ENCODE peak calls at places on chromosomes 3 and 15, in eight cellular contexts. W, M, P, G, J, E, H and L are unnamed samples.
A peak's percentile ranks its signal among the peaks of the same experiment; 100 is the strongest.

GRCh38 chr15:64892850-64893403 is 18.8 kb upstream of the ANKDD1A start:
- DNase-seq in W (no peak), M (no peak), P (no peak), G (peak; percentile 62), J (peak; percentile 45), E (no peak), H (no peak), L (no peak)

GRCh38 chr3:73384091-73384906 is 240.4 kb downstream of the PDZRN3 start:
- DNase-seq in W (no peak), M (no peak), P (no peak), G (no peak), J (no peak), E (no peak), H (no peak), L (no peak)

GRCh38 chr3:9179826-9180763 is 69.4 kb downstream of the SRGAP3 start:
- DNase-seq in W (no peak), M (no peak), P (no peak), G (no peak), J (peak; percentile 35), E (no peak), H (no peak), L (no peak)

GRCh38 chr3:52352566-52352965 is 36.4 kb downstream of the DNAH1 start:
- DNase-seq in W (no peak), M (no peak), P (no peak), G (no peak), J (no peak), E (peak; percentile 38), H (no peak), L (no peak)

GRCh38 chr3:10344147-10344943 is 23.4 kb upstream of the SEC13 start:
- DNase-seq in W (no peak), M (no peak), P (peak; percentile 50), G (peak; percentile 77), J (no peak), E (peak; percentile 68), H (peak; percentile 42), L (peak; percentile 61)

GRCh38 chr3:8851703-8852102 is 82.3 kb upstream of the OXTR start:
- DNase-seq in W (peak; percentile 88), M (peak; percentile 96), P (no peak), G (no peak), J (no peak), E (no peak), H (peak; percentile 76), L (peak; percentile 80)

GRCh38 chr15:52331490-52332240 is 36.1 kb upstream of the MYO5C start:
- DNase-seq in W (peak; percentile 33), M (peak; percentile 48), P (peak; percentile 63), G (peak; percentile 64), J (peak; percentile 87), E (no peak), H (peak; percentile 68), L (peak; percentile 75)

GRCh38 chr3:157087398-157088132 is 72.4 kb downstream of the CCNL1 start:
- DNase-seq in W (no peak), M (peak; percentile 45), P (no peak), G (no peak), J (no peak), E (no peak), H (peak; percentile 56), L (peak; percentile 61)

GRCh38 chr3:126300001-126300760 is 57.0 kb downstream of the KLF15 start:
- DNase-seq in W (no peak), M (no peak), P (no peak), G (no peak), J (no peak), E (no peak), H (no peak), L (no peak)

GRCh38 chr15:46344115-46344749 is 709.4 kb downstream of the SQOR start:
- DNase-seq in W (no peak), M (no peak), P (no peak), G (no peak), J (no peak), E (no peak), H (no peak), L (no peak)

GRCh38 chr3:25103391-25103790 is 324.7 kb upstream of the RARB start:
- DNase-seq in W (no peak), M (no peak), P (no peak), G (no peak), J (no peak), E (no peak), H (peak; percentile 1), L (no peak)

GRCh38 chr15:32701863-32702262 is 15.9 kb upstream of the GREM1 start:
- DNase-seq in W (no peak), M (no peak), P (no peak), G (no peak), J (no peak), E (no peak), H (peak; percentile 71), L (no peak)

GRCh38 chr15:60120100-60120499 is 116.0 kb downstream of the FOXB1 start:
- DNase-seq in W (no peak), M (no peak), P (no peak), G (no peak), J (no peak), E (no peak), H (no peak), L (no peak)

GRCh38 chr3:17740703-17741102 is 1.7 kb downstream of the TBC1D5 start:
- DNase-seq in W (no peak), M (peak; percentile 66), P (no peak), G (no peak), J (no peak), E (no peak), H (peak; percentile 59), L (peak; percentile 66)

GRCh38 chr3:98593046-98593936 is at the start of gene CPOX:
- DNase-seq in W (peak; percentile 88), M (peak; percentile 79), P (peak; percentile 86), G (peak; percentile 96), J (peak; percentile 76), E (peak; percentile 92), H (peak; percentile 81), L (peak; percentile 93)

GRCh38 chr3:58837141-58837862 is 170.7 kb upstream of the FAM3D start:
- DNase-seq in W (no peak), M (no peak), P (no peak), G (no peak), J (no peak), E (no peak), H (no peak), L (no peak)

GRCh38 chr3:191768421-191768820 is 307.5 kb downstream of the PYDC2 start:
- DNase-seq in W (no peak), M (no peak), P (no peak), G (no peak), J (no peak), E (no peak), H (no peak), L (no peak)
- TF ChIP-seq CTCF in W (no peak), M (no peak), P (no peak), G (no peak), J (peak; percentile 29), E (no peak), H (peak; percentile 1), L (no peak)

GRCh38 chr3:127628788-127629456 is at the start of gene PODXL2:
- DNase-seq in W (peak; percentile 46), M (peak; percentile 48), P (peak; percentile 55), G (peak; percentile 63), J (no peak), E (peak; percentile 74), H (peak; percentile 21), L (peak; percentile 66)
- H3K4me3 ChIP-seq in W (peak within 1 kb of the TSS; percentile 29), M (peak within 1 kb of the TSS; percentile 62), P (peak within 1 kb of the TSS; percentile 75), G (peak within 1 kb of the TSS; percentile 53), J (peak within 1 kb of the TSS; percentile 58), E (peak within 1 kb of the TSS; percentile 69), H (no peak within 1 kb of the TSS), L (peak within 1 kb of the TSS; percentile 42)

DNA sequence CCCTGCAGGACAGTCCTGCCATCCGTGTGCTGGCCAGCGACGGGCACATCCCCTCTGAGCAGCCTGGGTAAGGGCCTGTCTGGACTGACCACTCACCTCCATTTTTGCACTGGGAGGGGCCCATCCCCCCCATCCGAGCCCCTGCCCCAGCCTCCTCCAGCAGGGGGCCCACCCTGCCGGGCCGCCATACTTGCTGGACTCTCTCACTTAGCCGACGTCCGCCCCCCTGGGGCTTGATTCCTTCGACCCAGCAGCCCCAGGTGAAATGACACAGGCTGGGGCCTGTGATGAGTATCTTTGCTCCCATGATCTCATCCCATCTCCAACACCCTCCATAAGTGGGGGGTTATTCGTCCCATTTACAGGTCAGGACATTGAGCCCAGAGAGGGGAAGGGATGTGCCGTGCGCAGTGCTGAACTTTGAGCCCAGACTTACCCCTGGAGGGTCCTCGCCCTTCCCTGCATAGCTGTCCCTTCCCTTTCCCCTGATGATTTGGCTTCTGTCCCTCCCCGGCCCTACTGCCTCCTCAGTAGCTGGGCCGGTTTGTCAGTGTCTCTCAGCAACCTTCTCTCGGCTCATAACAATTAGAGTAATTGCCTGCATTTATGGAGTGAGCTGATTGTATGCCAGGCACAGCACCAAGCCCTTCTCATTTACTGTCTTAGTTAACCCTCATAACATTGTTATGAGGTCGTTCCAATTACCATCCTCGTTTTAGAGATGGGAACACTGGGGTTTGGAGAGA is 4.2 kb downstream of the LMAN1L start:
- DNase-seq in W (no peak), M (no peak), P (no peak), G (no peak), J (no peak), E (no peak), H (no peak), L (no peak)
- TF ChIP-seq CTCF in W (no peak), M (no peak), P (no peak), G (no peak), J (no peak), E (no peak), H (no peak), L (no peak)

GRCh38 chr3:13650210-13651056 is 101.5 kb downstream of the FBLN2 start:
- DNase-seq in W (peak; percentile 56), M (peak; percentile 12), P (peak; percentile 80), G (peak; percentile 86), J (no peak), E (peak; percentile 89), H (peak; percentile 56), L (peak; percentile 78)

GRCh38 chr3:13647314-13648059 is 98.6 kb downstream of the FBLN2 start:
- DNase-seq in W (peak; percentile 26), M (peak; percentile 39), P (no peak), G (no peak), J (no peak), E (no peak), H (peak; percentile 67), L (peak; percentile 46)

GRCh38 chr3:13648744-13649096 is 99.8 kb downstream of the FBLN2 start:
- DNase-seq in W (no peak), M (no peak), P (no peak), G (no peak), J (no peak), E (no peak), H (no peak), L (no peak)

GRCh38 chr3:13645791-13646637 is 97.1 kb downstream of the FBLN2 start:
- DNase-seq in W (no peak), M (no peak), P (no peak), G (no peak), J (no peak), E (no peak), H (no peak), L (no peak)

DNA sequence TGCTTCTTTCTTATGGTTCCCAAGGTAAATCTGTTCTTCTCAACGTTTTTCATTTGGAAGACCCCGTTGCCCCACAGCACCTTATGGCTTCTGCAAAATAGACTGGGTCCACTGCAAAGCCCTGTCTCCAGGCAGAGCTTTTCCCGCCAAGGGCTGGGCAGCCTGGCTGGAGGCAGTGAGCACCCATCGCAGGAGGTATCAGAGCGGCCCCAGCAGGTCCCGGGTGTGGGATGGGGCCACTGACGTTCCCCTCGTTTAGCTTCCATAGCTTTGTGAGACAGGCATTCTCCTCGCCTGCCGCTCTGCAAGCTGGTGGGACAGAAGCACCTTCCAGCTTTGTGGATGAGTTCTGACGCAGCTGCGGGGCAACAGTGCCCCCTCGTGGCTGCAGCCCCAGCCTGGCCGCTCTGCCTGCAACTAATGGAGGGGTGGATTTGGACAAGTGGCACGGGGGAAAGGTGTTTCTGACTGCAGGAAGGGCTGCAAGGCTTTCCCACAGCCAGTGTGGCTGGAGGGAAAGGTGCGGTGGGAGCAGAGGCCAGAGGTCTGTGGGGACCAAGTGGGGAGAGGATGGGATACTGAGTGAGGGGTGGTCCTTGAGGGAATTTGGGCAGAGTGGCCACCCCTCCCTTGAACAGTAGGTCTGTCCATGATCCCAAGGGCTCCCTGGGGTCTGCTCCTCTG is 99.3 kb downstream of the FBLN2 start:
- DNase-seq in W (peak; percentile 66), M (peak; percentile 41), P (peak; percentile 81), G (peak; percentile 88), J (no peak), E (peak; percentile 88), H (peak; percentile 74), L (peak; percentile 87)
- H3K4me3 ChIP-seq in W (no peak overlapping the region), M (no peak overlapping the region), P (no peak overlapping the region), G (no peak overlapping the region), J (no peak overlapping the region), E (no peak overlapping the region), H (no peak overlapping the region), L (no peak overlapping the region)